ENCODE peak calls at places on chromosomes 6 and 20, in six cellular contexts. L, D, H, B, S and Q are unnamed samples.

GRCh38 chr6:146968041-146968760 is 236.0 kb upstream of the STXBP5 start:
- DNase-seq in L (no peak), D (no peak), S (no peak), B (no peak), H (no peak), Q (no peak)

GRCh38 chr20:40499416-40499815 is 189.6 kb downstream of the MAFB start:
- DNase-seq in B (no peak), S (no peak), D (no peak), L (no peak), H (no peak), Q (no peak)

GRCh38 chr6:56282391-56282790 is 35.0 kb upstream of the COL21A1 start:
- DNase-seq in S (no peak), H (no peak), L (no peak), B (no peak), D (no peak), Q (no peak)

GRCh38 chr6:158825951-158826306 is 6.8 kb upstream of the EZR start:
- DNase-seq in H (peak; percentile 65), B (no peak), D (no peak), L (peak; percentile 36), S (no peak), Q (no peak)

GRCh38 chr6:9502991-9503761 is 911.7 kb downstream of the TFAP2A start:
- DNase-seq in L (no peak), B (no peak), H (no peak), D (no peak), S (no peak), Q (no peak)

GRCh38 chr20:43914697-43915208 is at the start of gene TOX2:
- DNase-seq in S (peak; percentile 54), D (no peak), L (no peak), B (peak; percentile 14), H (peak; percentile 51), Q (no peak)

GRCh38 chr6:86147859-86148258 is 505.2 kb upstream of the SYNCRIP start:
- DNase-seq in S (no peak), L (no peak), H (no peak), D (no peak), B (no peak), Q (no peak)

GRCh38 chr6:73983367-73983766 is 287.4 kb downstream of the CD109 start:
- DNase-seq in D (no peak), B (no peak), L (no peak), S (no peak), H (no peak), Q (no peak)

GRCh38 chr20:19692100-19692499 is 66.0 kb upstream of the RIN2 start:
- DNase-seq in H (no peak), B (no peak), S (no peak), L (no peak), D (no peak), Q (no peak)

GRCh38 chr6:134217110-134217509 is 100.8 kb downstream of the SGK1 start:
- DNase-seq in L (no peak), H (no peak), D (no peak), S (no peak), B (no peak), Q (no peak)

GRCh38 chr20:29878281-29878741 is 1379.2 kb upstream of the DEFB115 start:
- DNase-seq in D (no peak), S (no peak), L (no peak), H (no peak), B (no peak), Q (no peak)

GRCh38 chr6:403659-404655 is 12.4 kb downstream of the IRF4 start:
- DNase-seq in H (no peak), S (no peak), D (no peak), B (no peak), L (no peak), Q (no peak)

GRCh38 chr6:20353134-20353533 is 48.5 kb upstream of the E2F3 start:
- DNase-seq in L (no peak), S (no peak), H (no peak), B (no peak), D (no peak), Q (no peak)

GRCh38 chr6:134310206-134310605 is 7.7 kb downstream of the SGK1 start:
- DNase-seq in S (no peak), D (no peak), B (no peak), L (no peak), H (no peak), Q (no peak)

GRCh38 chr20:32368930-32369329 is 10.8 kb downstream of the ASXL1 start:
- DNase-seq in H (no peak), L (no peak), S (no peak), B (no peak), D (no peak), Q (no peak)

GRCh38 chr6:107665386-107665785 is 158.7 kb downstream of the SCML4 start:
- DNase-seq in H (no peak), D (no peak), B (no peak), L (no peak), S (no peak), Q (no peak)

GRCh38 chr20:32329817-32330554 is 28.1 kb upstream of the ASXL1 start:
- DNase-seq in S (no peak), B (no peak), D (no peak), L (no peak), H (no peak), Q (no peak)

GRCh38 chr6:101208152-101208551 is 185.4 kb upstream of the GRIK2 start:
- DNase-seq in D (no peak), H (no peak), S (no peak), L (no peak), B (no peak), Q (no peak)

GRCh38 chr6:69835414-69836179 is 30.8 kb upstream of the COL19A1 start:
- DNase-seq in L (peak; percentile 20), D (no peak), H (no peak), B (no peak), S (no peak), Q (no peak)

GRCh38 chr20:36036688-36037087 is 68.3 kb downstream of the CNBD2 start:
- DNase-seq in S (no peak), D (no peak), H (no peak), B (no peak), L (no peak), Q (no peak)

GRCh38 chr6:106684011-106684410 is 54.6 kb downstream of the QRSL1 start:
- DNase-seq in L (no peak), D (no peak), B (no peak), S (no peak), H (no peak), Q (no peak)

GRCh38 chr6:150783818-150784217 is 81.7 kb upstream of the MTHFD1L start:
- DNase-seq in H (no peak), S (no peak), D (no peak), B (no peak), L (no peak), Q (no peak)

GRCh38 chr6:73302339-73302738 is 39.3 kb upstream of the KHDC1 start:
- DNase-seq in B (no peak), L (no peak), H (no peak), D (no peak), S (no peak), Q (no peak)

GRCh38 chr6:120198033-120198432 is 848.5 kb upstream of the MAN1A1 start:
- DNase-seq in D (no peak), S (no peak), L (no peak), H (no peak), B (no peak), Q (no peak)

GRCh38 chr20:58891076-58891685 is 38.7 kb downstream of the GNAS start:
- DNase-seq in B (peak; percentile 65), D (no peak), L (peak; percentile 83), H (peak; percentile 86), S (peak; percentile 91), Q (no peak)

GRCh38 chr6:113640046-113640445 is 217.1 kb upstream of the MARCKS start:
- DNase-seq in L (no peak), D (no peak), S (no peak), B (no peak), H (no peak), Q (no peak)

GRCh38 chr6:42007753-42008528 is 42.4 kb upstream of the TAF8 start:
- DNase-seq in L (no peak), S (no peak), B (no peak), D (no peak), H (no peak), Q (no peak)
- TF ChIP-seq CTCF in L (no peak), S (no peak), B (no peak), D (no peak), H (no peak), Q (no peak)

DNA sequence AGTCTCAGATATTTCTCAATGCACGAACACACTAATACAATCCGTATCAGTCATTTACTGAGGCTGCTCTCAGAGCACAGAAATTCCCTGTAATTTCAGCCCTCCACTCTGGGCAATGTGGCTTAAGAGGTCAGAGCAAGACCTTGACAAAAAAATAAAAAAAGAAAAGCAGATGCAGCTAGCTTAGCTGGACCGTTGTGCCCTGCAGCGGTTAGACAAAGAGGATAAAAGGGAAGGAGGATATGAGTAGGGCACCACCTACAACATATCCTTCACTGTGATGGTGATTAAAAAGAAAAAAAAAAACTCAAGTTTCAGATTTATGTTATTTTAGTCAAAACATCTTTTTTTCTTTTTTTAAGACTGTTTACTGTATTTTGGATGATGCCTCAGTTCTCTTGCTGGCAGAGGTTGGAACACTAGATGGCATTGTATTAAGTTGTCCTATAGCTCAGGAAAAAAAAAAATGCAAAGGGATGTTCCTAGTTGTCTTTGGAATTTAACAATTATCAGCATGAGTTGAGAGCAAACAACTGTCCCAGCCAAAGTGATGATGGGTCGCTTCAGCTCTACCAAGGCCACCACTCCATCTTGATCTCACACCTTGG is 59.9 kb downstream of the ANKEF1 start:
- DNase-seq in H (no peak), S (no peak), B (no peak), D (no peak), L (no peak), Q (no peak)
- TF ChIP-seq CTCF in H (no peak), S (no peak), B (no peak), D (peak; percentile 43), L (no peak), Q (no peak)

GRCh38 chr6:53737746-53738145 is 57.1 kb upstream of the LRRC1 start:
- DNase-seq in H (no peak), B (no peak), S (no peak), L (no peak), D (no peak), Q (no peak)

GRCh38 chr6:53730767-53731166 is 64.0 kb upstream of the LRRC1 start:
- DNase-seq in B (no peak), S (no peak), H (no peak), L (no peak), D (no peak), Q (no peak)

GRCh38 chr6:53735896-53736295 is 58.9 kb upstream of the LRRC1 start:
- DNase-seq in D (no peak), B (no peak), L (no peak), H (no peak), S (no peak), Q (no peak)

GRCh38 chr6:53731906-53732636 is 62.7 kb upstream of the LRRC1 start:
- DNase-seq in L (no peak), H (no peak), S (no peak), B (no peak), D (no peak), Q (no peak)

GRCh38 chr6:53734473-53735299 is 60.1 kb upstream of the LRRC1 start:
- DNase-seq in B (no peak), H (no peak), S (no peak), L (peak; percentile 29), D (no peak), Q (no peak)
- TF ChIP-seq CTCF in B (peak; percentile 28), H (no peak), S (no peak), L (peak; percentile 11), D (peak; percentile 14), Q (peak; percentile 40)

DNA sequence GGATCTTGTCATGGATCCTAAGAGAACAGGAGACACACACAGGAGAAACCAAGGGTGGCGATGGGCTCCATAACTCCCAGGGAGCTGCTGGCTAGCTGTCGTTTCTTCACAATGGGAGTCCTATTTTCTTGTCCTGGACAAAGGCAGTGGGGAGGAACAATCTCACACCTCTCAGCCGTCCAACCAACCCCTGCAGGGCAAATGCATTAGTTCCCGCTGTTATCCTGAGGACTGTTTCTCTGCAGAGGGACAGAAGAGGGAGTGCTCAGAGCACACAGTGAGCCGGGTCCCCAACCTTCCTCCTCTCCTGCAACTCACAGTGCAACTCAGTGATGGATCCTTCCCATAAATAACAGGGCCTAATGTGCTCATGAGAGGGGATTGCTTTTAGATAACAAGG is 453.2 kb upstream of the AGPAT4 start:
- DNase-seq in H (no peak), D (no peak), S (no peak), L (no peak), B (no peak), Q (no peak)
- TF ChIP-seq CTCF in H (no peak), D (no peak), S (no peak), L (no peak), B (no peak), Q (no peak)